ENCODE peak calls at places on chromosomes 7 and 10, in four cellular contexts. F is HepG2, J is K562, P is GM12878. N is an unnamed sample.
A peak's percentile ranks its signal among the peaks of the same experiment; 100 is the strongest.

GRCh38 chr10:95755511-95756004 is 405 bp upstream of the ENTPD1 start:
- DNase-seq in F (peak; percentile 6), J (peak; percentile 43), P (peak; percentile 90), N (peak; percentile 46)

GRCh38 chr7:146539836-146540235 is 423.2 kb downstream of the CNTNAP2 start:
- DNase-seq in P (no peak), F (no peak), J (no peak), N (no peak)

GRCh38 chr10:86918022-86918471 is 39.4 kb downstream of the MMRN2 start:
- DNase-seq in J (no peak), P (no peak), F (no peak), N (no peak)

GRCh38 chr7:40918701-40919271 is 784.0 kb downstream of the SUGCT start:
- DNase-seq in J (no peak), P (no peak), F (no peak), N (no peak)

GRCh38 chr10:16853201-16853600 is 36.0 kb upstream of the RSU1 start:
- DNase-seq in P (no peak), F (peak; percentile 10), J (peak; percentile 45), N (no peak)

GRCh38 chr10:63929826-63930467 is 408.7 kb downstream of the REEP3 start:
- DNase-seq in P (no peak), J (peak; percentile 8), F (no peak), N (no peak)

GRCh38 chr10:113073549-113074189 is 123.6 kb downstream of the TCF7L2 start:
- DNase-seq in J (peak; percentile 70), F (peak; percentile 91), P (no peak), N (peak; percentile 26)

GRCh38 chr10:100653957-100654834 is 91.2 kb upstream of the PAX2 start:
- DNase-seq in J (no peak), F (no peak), P (no peak), N (peak; percentile 70)

GRCh38 chr7:51329696-51330263 is 13.2 kb upstream of the COBL start:
- DNase-seq in F (no peak), J (no peak), P (no peak), N (no peak)

GRCh38 chr7:30027915-30028748 is at the start of gene PLEKHA8:
- DNase-seq in P (peak; percentile 61), F (peak; percentile 77), J (peak; percentile 91), N (peak; percentile 93)

GRCh38 chr10:15313034-15313433 is 58.1 kb downstream of the FAM171A1 start:
- DNase-seq in P (no peak), J (no peak), F (no peak), N (no peak)

GRCh38 chr7:66353547-66353946 is 148.4 kb downstream of the TPST1 start:
- DNase-seq in F (no peak), P (no peak), J (no peak), N (no peak)

DNA sequence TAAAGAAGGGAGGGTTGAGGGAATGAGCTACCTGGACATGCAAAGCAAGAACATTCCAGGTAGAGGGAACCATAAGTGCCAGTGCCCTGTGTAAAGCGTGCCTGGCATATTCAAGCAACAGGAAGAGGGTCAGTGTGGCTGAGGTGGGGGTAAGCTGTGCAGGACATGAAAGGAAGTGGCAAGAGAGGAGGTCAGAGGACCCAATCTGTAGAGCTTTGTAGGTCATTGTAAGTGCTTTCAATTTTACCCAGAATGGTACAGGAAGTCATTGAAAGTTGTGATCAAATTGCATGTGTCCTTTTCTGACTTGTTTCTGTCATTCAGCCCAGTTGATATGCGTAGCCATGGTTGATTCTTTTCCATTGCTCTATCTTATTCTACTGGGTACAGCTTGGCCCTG is 156.6 kb downstream of the NOC3L start:
- DNase-seq in P (no peak), F (no peak), J (no peak), N (no peak)
- TF ChIP-seq MAX in P (no peak), F (no peak), J (no peak), N (no peak)

GRCh38 chr7:127588697-127589482 is 679 bp downstream of the ARF5 start:
- DNase-seq in P (no peak), J (peak; percentile 76), F (peak; percentile 50), N (peak; percentile 79)
- TF ChIP-seq TCF7 in P (no peak), J (no peak), F (no peak), N (no peak)

DNA sequence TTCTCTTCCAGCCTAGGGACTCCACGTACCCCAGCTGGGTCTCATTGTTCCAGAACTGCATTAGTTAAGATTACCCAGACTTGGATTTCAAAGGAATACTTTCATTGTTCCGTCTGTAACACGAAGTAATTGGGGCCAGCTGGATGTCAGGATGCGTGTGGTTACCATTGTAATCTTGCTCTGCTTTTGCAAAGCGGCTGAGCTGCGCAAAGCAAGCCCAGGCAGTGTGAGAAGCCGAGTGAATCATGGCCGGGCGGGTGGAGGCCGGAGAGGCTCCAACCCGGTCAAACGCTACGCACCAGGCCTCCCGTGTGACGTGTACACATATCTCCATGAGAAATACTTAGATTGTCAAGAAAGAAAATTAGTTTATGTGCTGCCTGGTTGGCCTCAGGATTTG is 21.0 kb downstream of the LRRC17 start:
- DNase-seq in J (no peak), P (no peak), F (no peak), N (peak; percentile 63)
- TF ChIP-seq MAX in J (no peak), P (no peak), F (no peak), N (peak; percentile 41)

GRCh38 chr10:61189912-61190311 is 245.9 kb upstream of the RHOBTB1 start:
- DNase-seq in J (no peak), P (no peak), F (no peak), N (no peak)
- TF ChIP-seq TCF7 in J (no peak), P (no peak), F (no peak), N (no peak)

GRCh38 chr7:109376576-109376975 is 806.9 kb downstream of the DNAJB9 start:
- DNase-seq in F (no peak), J (no peak), P (no peak), N (no peak)

GRCh38 chr7:109375857-109376256 is 806.2 kb downstream of the DNAJB9 start:
- DNase-seq in P (no peak), J (no peak), F (no peak), N (no peak)

DNA sequence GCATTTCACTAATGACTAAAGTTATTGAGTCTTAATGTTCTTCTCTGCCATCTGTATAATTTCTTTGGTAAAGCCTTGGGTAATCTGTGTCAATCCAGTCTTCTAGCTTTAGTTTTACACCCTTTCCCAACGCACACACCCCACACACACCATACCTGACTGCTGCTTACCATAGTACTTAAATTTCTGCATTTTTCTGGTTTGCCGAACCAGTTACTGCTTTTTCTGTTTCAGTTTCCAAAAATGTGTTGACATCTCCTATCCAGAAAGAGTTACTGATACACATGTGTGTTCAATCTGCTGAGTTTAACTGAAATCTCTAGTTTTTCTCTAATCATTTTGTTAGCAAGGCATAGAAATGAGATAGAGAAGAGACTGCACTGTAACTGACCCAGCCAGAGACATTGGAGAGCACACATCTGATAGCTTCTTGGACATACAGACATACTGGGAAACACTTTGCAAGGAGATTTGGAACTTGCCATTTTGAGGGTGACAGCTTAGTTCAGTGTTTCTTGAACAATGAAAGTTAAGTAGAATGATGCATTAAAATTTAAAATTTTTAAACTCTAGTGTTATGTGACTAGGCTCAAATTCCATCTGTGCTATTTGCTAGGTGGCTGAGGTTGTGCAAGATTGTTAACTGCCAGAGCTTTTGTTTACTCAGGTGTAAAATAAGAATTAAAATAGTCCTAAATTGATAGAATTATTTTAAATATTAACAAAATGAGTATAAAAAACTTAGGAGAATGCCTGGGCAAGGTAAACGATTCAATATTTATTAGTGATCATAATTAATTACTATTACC is 807.6 kb downstream of the DNAJB9 start:
- DNase-seq in P (no peak), F (no peak), J (no peak), N (no peak)
- TF ChIP-seq MAX in P (no peak), F (no peak), J (no peak), N (no peak)

GRCh38 chr7:47497367-47498096 is 84.4 kb downstream of the TNS3 start:
- DNase-seq in F (no peak), J (no peak), P (peak; percentile 52), N (no peak)
- TF ChIP-seq TCF7 in F (no peak), J (no peak), P (no peak), N (no peak)

GRCh38 chr10:23693895-23694294 is 255.0 kb downstream of the OTUD1 start:
- DNase-seq in J (no peak), P (no peak), F (no peak), N (peak; percentile 34)

GRCh38 chr10:23694921-23695824 is 256.3 kb downstream of the OTUD1 start:
- DNase-seq in F (no peak), P (no peak), J (no peak), N (peak; percentile 36)

GRCh38 chr10:23695825-23696420 is 257.0 kb downstream of the OTUD1 start:
- DNase-seq in J (no peak), F (no peak), P (no peak), N (peak; percentile 21)

GRCh38 chr10:23694446-23694920 is 255.6 kb downstream of the OTUD1 start:
- DNase-seq in P (no peak), J (no peak), F (no peak), N (peak; percentile 68)

DNA sequence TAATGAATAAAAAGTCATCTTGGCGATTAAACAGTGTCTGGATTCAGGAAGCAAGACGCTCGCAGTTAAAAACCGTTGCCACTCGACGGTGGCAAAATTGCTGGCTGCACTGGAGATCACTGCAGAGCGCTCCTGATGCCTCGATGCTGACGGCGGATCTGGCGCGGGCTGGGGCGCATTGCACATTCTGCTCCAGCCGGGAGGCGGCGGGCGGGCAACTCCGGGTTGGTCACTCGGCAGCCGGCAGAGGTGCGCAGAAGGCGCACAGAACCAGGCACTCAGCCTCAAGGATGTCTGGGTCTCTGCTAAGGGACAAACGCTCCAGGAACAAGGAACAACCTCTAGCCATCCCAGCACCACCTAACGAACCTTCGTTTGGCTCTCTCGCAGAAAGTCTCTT is 254.5 kb downstream of the OTUD1 start:
- DNase-seq in J (peak; percentile 1), F (no peak), P (no peak), N (peak; percentile 79)
- TF ChIP-seq MAX in J (no peak), F (no peak), P (no peak), N (no peak)

GRCh38 chr10:109191341-109191740 is 732.0 kb downstream of the XPNPEP1 start:
- DNase-seq in P (no peak), J (no peak), F (no peak), N (no peak)
- TF ChIP-seq TCF7 in P (no peak), J (no peak), F (no peak), N (no peak)

DNA sequence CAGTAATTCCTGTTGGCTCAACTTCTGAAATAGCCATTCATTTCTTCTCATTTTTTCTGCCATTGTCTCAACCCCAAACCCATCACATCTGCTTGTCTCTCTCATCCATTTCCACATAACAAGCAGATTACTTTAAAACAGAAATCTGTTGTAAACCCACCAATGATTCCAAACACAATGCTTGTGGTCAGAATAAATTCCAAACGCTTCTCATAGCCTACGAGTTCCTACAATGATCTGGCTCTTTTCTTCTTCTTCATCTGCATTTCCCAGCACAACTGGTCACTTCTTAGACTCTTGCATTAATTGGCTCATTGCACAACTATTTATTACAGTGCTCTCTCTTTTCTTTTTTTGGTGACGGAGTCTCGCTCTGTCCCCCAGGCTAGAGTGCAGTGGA is 364.1 kb downstream of the GATA3 start:
- DNase-seq in P (no peak), J (no peak), F (no peak), N (no peak)
- TF ChIP-seq MAX in P (no peak), J (no peak), F (no peak), N (no peak)

N was measured in WTC11.